ENCODE peak calls at places on chromosomes 2 and 18, in five cellular contexts. Q, H, Z, R and E are unnamed samples.

GRCh38 chr18:9814431-9814830 is 71.3 kb upstream of the TXNDC2 start:
- DNase-seq in Z (no peak), H (peak; percentile 54), Q (no peak), R (no peak), E (no peak)

GRCh38 chr2:152432206-152432653 is 97.3 kb downstream of the FMNL2 start:
- DNase-seq in Q (no peak), Z (no peak), H (no peak), R (no peak), E (no peak)

GRCh38 chr2:98623657-98624056 is 15.3 kb downstream of the UNC50 start:
- DNase-seq in H (peak; percentile 74), R (no peak), Z (no peak), Q (no peak), E (no peak)

GRCh38 chr2:121746071-121746578 is 9.3 kb upstream of the TSN start:
- DNase-seq in Z (no peak), H (no peak), Q (no peak), R (no peak), E (no peak)

GRCh38 chr2:234412726-234413125 is 84.2 kb downstream of the ARL4C start:
- DNase-seq in Q (no peak), R (no peak), H (no peak), Z (no peak), E (no peak)

GRCh38 chr2:28437142-28437835 is 44.6 kb downstream of the FOSL2 start:
- DNase-seq in R (no peak), Q (no peak), H (no peak), Z (no peak), E (no peak)

GRCh38 chr2:174617713-174618112 is 20.1 kb upstream of the WIPF1 start:
- DNase-seq in R (no peak), Q (no peak), Z (no peak), H (no peak), E (no peak)

GRCh38 chr2:29455202-29455885 is 340.1 kb downstream of the CLIP4 start:
- DNase-seq in Z (no peak), R (no peak), H (no peak), Q (no peak), E (no peak)

GRCh38 chr2:191247381-191248057 is 2.3 kb downstream of the MYO1B start:
- DNase-seq in Q (peak; percentile 23), R (peak; percentile 13), Z (peak; percentile 21), H (peak; percentile 78), E (no peak)

GRCh38 chr18:2657043-2657512 is 1.6 kb downstream of the SMCHD1 start:
- DNase-seq in R (no peak), Q (no peak), H (peak; percentile 46), Z (no peak), E (no peak)

GRCh38 chr2:49858657-49859056 is 704.3 kb upstream of the FSHR start:
- DNase-seq in Z (no peak), H (no peak), Q (no peak), R (no peak), E (no peak)

GRCh38 chr18:60277855-60278480 is 94.6 kb downstream of the MC4R start:
- DNase-seq in R (no peak), H (no peak), Q (no peak), Z (no peak), E (no peak)

GRCh38 chr2:45651415-45652089 is at the start of gene PRKCE:
- DNase-seq in H (peak; percentile 50), Z (peak; percentile 58), Q (no peak), R (no peak), E (no peak)

GRCh38 chr18:76256897-76257500 is 238.0 kb downstream of the ZNF516 start:
- DNase-seq in Z (peak; percentile 71), R (no peak), H (no peak), Q (peak; percentile 35), E (peak; percentile 26)

GRCh38 chr2:97742381-97742847 is 29.0 kb downstream of the ZAP70 start:
- DNase-seq in H (peak; percentile 22), R (no peak), Q (no peak), Z (no peak), E (no peak)

GRCh38 chr2:239926587-239927234 is 98.4 kb downstream of the NDUFA10 start:
- DNase-seq in Z (no peak), Q (no peak), H (no peak), R (no peak), E (no peak)

GRCh38 chr18:9757851-9758587 is 49.9 kb downstream of the RAB31 start:
- DNase-seq in Q (no peak), H (no peak), R (no peak), Z (no peak), E (no peak)

GRCh38 chr2:220157312-220157711 is 529.9 kb downstream of the SLC4A3 start:
- DNase-seq in Q (no peak), R (no peak), H (no peak), Z (peak; percentile 20), E (no peak)

GRCh38 chr2:8477511-8478132 is 204.2 kb upstream of the ID2 start:
- DNase-seq in Z (no peak), R (no peak), H (no peak), Q (no peak), E (no peak)

GRCh38 chr18:22542400-22542835 is 124.7 kb upstream of the CTAGE1 start:
- DNase-seq in R (no peak), H (no peak), Q (no peak), Z (no peak), E (no peak)
- TF ChIP-seq POLR2AphosphoS5 in R (no peak), H (no peak), Q (no peak), Z (no peak), E (no peak)

DNA sequence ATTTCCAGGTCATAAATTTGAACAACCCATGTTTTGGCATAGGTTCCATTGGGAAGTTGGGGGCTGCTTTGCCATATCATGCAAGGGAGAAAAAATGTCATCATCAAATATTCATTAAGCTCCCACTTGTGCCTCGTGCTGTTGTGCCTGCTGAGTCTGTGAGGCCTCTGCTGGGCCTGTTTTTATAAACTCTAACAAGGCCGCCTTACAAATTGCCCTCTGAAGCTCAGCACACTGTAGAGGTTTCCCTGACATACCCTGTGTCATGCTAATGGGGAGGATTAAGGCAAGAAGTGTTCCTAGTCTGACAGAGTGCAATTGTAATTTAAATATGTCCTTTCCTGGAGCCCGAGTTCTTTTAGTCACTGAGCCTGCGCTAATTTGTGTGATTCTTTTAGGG is 17.6 kb downstream of the OSBPL6 start:
- DNase-seq in H (no peak), Q (no peak), R (peak; percentile 63), Z (peak; percentile 93), E (peak; percentile 18)
- H3K4me3 ChIP-seq in H (no peak overlapping the region), Q (no peak overlapping the region), R (no peak overlapping the region), Z (peak overlapping the region; percentile 29), E (peak overlapping the region; percentile 16)

DNA sequence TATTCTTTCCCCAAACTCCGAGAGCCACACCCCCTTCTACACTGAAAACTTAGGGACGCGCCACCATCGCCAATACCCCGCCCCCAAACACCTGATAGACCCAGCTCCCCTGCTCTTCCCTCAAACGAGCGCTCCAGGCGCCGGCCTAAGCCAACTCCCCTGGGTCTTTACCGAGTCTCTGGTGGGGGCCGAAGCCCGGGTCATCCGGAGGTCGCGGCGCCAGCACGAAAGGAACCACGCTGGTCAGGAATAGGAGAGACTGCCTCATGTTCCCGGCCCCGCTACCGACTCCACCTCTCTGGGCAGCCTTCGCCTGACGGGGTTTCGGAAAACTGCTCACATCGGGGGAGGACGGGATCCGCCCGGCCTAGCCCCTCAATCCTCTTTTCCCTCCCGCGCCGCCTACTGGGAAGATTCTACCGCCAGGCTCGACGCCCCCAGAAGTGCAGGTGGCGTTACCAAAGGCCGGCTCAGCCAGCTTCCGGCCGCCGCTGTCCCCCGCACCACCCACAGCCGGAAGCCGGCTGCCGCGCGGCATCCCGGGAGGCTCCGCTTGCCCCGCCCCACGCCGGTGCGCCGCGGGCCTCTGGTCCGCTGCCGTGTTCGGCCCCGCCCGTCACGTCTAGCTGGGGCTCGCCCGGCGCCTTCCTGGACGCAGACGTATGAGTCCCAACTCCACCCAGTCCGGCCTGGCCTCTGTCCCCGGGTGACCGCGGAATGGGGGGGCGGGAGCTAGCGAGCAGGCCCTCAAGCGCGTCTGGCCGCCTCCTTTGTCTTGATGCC is at the start of gene ADAM17:
- DNase-seq in H (peak; percentile 97), Q (peak; percentile 88), Z (peak; percentile 96), R (peak; percentile 82), E (no peak)
- TF ChIP-seq EZH2 in H (no peak), Q (no peak), Z (no peak), R (no peak), E (no peak)

GRCh38 chr2:21012557-21012937 is 31.3 kb downstream of the APOB start:
- DNase-seq in Z (no peak), R (no peak), Q (no peak), H (no peak), E (no peak)
- TF ChIP-seq POLR2AphosphoS5 in Z (no peak), R (no peak), Q (no peak), H (no peak), E (no peak)

GRCh38 chr2:237861875-237862527 is 2.6 kb downstream of the RAMP1 start:
- DNase-seq in R (no peak), Z (no peak), H (no peak), Q (no peak), E (no peak)

GRCh38 chr2:237859082-237859433 is 365 bp upstream of the RAMP1 start:
- DNase-seq in R (no peak), H (no peak), Z (peak; percentile 37), Q (no peak), E (no peak)

GRCh38 chr2:237859533-237860272 is at the start of gene RAMP1:
- DNase-seq in Q (no peak), R (no peak), H (no peak), Z (peak; percentile 60), E (no peak)

GRCh38 chr2:237858294-237859081 is 935 bp upstream of the RAMP1 start:
- DNase-seq in Z (peak; percentile 85), R (peak; percentile 36), H (peak; percentile 60), Q (no peak), E (no peak)

GRCh38 chr2:237860273-237860935 is 981 bp downstream of the RAMP1 start:
- DNase-seq in Q (no peak), R (no peak), H (no peak), Z (no peak), E (no peak)
- H3K4me3 ChIP-seq in Q (peak overlapping the region; percentile 53), R (peak overlapping the region; percentile 13), H (no peak overlapping the region), Z (peak overlapping the region; percentile 60), E (peak overlapping the region; percentile 96)

DNA sequence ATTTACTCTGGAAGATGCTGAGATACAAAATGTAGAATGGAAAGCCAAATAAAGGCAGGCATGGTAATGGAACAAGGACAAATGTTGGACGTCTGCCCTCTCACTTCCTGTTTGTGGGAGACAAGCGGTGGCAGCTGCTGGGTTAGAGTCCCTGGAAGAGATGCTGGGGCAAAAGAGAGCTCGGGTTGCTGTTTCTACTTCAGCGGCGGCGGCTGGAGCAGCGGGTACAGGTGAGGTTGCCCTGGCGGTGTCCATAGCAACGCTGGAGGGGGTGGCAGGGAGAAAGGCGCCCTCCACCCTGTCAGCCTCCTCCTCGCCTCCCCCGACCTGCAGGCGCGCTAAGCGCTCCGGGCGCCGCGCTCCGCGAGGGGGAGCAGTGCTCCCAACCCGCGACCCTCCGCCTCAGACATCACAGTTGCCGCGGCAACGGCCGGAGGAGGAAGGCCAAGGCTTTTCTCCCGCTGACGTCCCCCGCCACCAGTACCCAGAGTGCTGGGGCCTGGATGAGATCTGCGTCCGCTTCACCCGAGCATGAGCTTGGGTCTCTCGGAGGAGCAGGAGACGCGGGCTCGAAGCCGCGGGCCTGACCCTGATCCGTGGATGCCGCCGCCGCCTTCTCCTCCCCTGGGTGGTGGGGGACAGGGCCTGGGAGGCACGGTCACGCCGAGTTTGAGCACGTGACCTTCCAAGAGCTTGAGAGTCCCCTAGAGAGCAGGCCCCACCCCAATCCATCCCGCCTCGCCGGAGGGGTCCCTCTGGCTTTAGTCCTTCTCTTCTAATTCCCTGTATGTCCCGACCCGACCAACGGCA is 65.6 kb downstream of the NOL4 start:
- DNase-seq in Q (no peak), H (peak; percentile 24), Z (peak; percentile 96), R (peak; percentile 74), E (no peak)
- TF ChIP-seq EZH2 in Q (no peak), H (peak; percentile 67), Z (no peak), R (peak; percentile 22), E (no peak)